ENCODE peak calls at places on chromosomes 4 and X, in four cellular contexts. E is GM23248, R is fibroblast of lung, F is Karpas-422. S is an unnamed sample.

GRCh38 chr4:156516698-156517097 is 454.9 kb downstream of the PDGFC start:
- DNase-seq in F (no peak), E (no peak), R (no peak), S (no peak)

GRCh38 chr4:158532556-158533231 is 11.0 kb downstream of the RXFP1 start:
- DNase-seq in F (no peak), R (no peak), E (no peak), S (no peak)

GRCh38 chr4:101471201-101471600 is 123.9 kb upstream of the PPP3CA start:
- DNase-seq in R (no peak), E (peak; percentile 5), F (no peak), S (no peak)

GRCh38 chrX:56397636-56398035 is 165.5 kb downstream of the KLF8 start:
- DNase-seq in F (no peak), R (no peak), E (no peak), S (no peak)

GRCh38 chrX:21658746-21659145 is 616 bp upstream of the KLHL34 start:
- DNase-seq in R (no peak), E (no peak), F (no peak), S (no peak)

GRCh38 chr4:7392438-7393374 is 42.0 kb downstream of the PSAPL1 start:
- DNase-seq in F (no peak), E (peak; percentile 26), R (peak; percentile 23), S (no peak)

GRCh38 chr4:6913350-6913749 is 3.7 kb downstream of the TBC1D14 start:
- DNase-seq in F (no peak), R (no peak), E (no peak), S (no peak)

GRCh38 chr4:153577053-153577452 is 107.0 kb upstream of the TLR2 start:
- DNase-seq in R (no peak), F (peak; percentile 93), E (no peak), S (no peak)

GRCh38 chr4:183350317-183351071 is 28.3 kb upstream of the CLDN24 start:
- DNase-seq in F (no peak), E (peak; percentile 80), R (no peak), S (no peak)

GRCh38 chrX:124401696-124402095 is 55.3 kb downstream of the SH2D1A start:
- DNase-seq in R (no peak), F (no peak), E (no peak), S (no peak)

GRCh38 chr4:145081756-145082155 is 16.2 kb downstream of the ANAPC10 start:
- DNase-seq in E (no peak), F (no peak), R (no peak), S (no peak)

GRCh38 chr4:20544645-20545044 is 155.6 kb upstream of the PACRGL start:
- DNase-seq in F (peak; percentile 57), R (peak; percentile 81), E (peak; percentile 72), S (no peak)

DNA sequence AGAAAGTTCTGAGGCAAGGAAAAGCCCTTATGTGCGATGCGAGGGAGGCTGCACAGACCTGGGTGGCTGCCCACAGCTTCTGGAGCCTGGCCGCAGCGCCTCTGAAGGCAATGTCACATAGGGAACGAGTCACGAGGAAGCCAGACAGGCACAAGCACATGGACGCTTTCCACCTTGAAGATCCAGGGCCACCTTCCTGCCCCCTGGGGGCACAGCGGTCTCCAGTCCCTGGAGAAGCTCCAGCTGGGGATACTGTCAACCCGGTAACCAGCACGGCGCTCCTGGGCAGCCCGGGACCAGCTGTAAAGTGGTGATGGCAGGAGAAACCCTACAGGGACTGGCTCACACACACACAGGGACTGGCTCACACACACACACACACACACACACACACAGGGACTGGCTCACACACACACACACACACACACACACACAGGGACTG is 69.7 kb downstream of the MTNR1A start:
- DNase-seq in E (peak; percentile 44), R (peak; percentile 15), F (no peak), S (no peak)
- H3K9ac ChIP-seq in E (no peak overlapping the region), R (no peak overlapping the region), F (no peak overlapping the region), S (no peak overlapping the region)

DNA sequence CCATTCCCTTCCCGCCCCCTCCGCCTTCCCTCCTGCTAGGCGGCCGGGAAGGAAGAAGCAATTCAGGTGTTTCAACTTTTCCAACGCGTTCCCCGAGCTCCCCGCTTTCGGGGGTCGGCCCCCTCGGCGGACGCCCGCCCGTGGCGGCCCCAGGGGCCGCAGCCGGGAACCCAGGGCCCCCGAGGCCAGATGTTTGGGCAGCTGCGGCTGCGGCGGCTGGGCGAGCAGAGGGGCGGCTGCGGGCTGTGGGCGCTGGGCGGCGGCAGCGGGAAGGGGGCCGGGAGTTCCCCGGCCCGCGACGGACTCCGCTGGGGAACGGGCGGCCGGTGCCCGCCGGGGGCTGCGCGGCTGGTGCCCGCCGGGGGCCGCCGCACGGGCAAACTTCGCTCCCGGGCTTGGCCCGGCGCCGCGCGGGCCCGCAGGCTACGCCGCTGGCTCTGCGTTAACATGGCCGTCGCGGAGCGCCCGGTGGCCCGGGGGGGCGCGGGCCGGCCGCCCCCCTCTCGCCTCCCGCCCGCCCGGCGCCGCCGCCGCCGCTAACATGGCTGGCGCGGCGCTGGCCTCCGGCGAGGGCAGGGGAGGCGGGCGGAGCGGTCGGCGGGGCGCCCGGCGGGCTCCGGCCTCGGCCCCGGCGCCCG is 510 bp downstream of the HMGB3 start:
- DNase-seq in F (no peak), R (no peak), E (peak; percentile 24), S (no peak)
- H3K9ac ChIP-seq in F (peak overlapping the region; percentile 72), R (peak overlapping the region; percentile 53), E (peak overlapping the region; percentile 75), S (peak overlapping the region; percentile 62)

GRCh38 chr4:16225996-16226815 is at the start of gene TAPT1:
- DNase-seq in E (peak; percentile 89), R (peak; percentile 53), F (peak; percentile 89), S (no peak)
- H3K9ac ChIP-seq in E (peak within 1 kb of the TSS; percentile 80), R (peak within 1 kb of the TSS; percentile 91), F (peak within 1 kb of the TSS; percentile 81), S (peak within 1 kb of the TSS; percentile 82)

GRCh38 chr4:56052966-56053365 is 104.2 kb downstream of the CEP135 start:
- DNase-seq in R (no peak), F (no peak), E (no peak), S (no peak)

GRCh38 chr4:56049428-56050212 is 100.9 kb downstream of the CEP135 start:
- DNase-seq in R (peak; percentile 27), E (peak; percentile 38), F (peak; percentile 57), S (no peak)

GRCh38 chr4:56051710-56052075 is 102.9 kb downstream of the CEP135 start:
- DNase-seq in F (no peak), E (no peak), R (no peak), S (no peak)

GRCh38 chr4:56050584-56050983 is 101.8 kb downstream of the CEP135 start:
- DNase-seq in F (no peak), R (no peak), E (no peak), S (no peak)

GRCh38 chr4:56051049-56051709 is 102.4 kb downstream of the CEP135 start:
- DNase-seq in R (no peak), F (no peak), E (no peak), S (no peak)
- H3K9ac ChIP-seq in R (no peak overlapping the region), F (no peak overlapping the region), E (no peak overlapping the region), S (no peak overlapping the region)

GRCh38 chrX:16123222-16123786 is at the start of gene GRPR:
- DNase-seq in R (peak; percentile 81), E (peak; percentile 88), F (peak; percentile 95), S (peak; percentile 36)
- H3K9ac ChIP-seq in R (no peak within 1 kb of the TSS), E (no peak within 1 kb of the TSS), F (no peak within 1 kb of the TSS), S (no peak within 1 kb of the TSS)

DNA sequence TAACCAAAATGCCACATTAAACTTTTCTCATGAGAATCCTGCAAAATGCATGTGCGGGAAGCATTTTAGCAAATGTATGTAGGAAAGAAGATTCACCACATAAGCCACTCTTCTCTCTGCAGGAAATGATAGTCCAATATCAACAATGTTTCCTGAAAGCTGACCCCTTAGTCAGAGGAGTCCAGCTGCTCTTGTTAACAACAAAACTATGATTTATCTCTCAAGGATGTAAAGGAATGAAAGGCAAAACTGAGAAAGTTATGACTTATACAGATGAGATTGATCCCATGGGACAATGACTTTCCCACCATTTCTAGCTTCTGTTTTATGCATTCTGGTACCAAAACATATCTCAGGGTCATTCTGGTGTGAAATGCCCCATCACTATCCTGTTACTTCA is 125.0 kb upstream of the EDNRA start:
- DNase-seq in F (no peak), R (peak; percentile 77), E (peak; percentile 86), S (no peak)
- H3K9ac ChIP-seq in F (no peak overlapping the region), R (no peak overlapping the region), E (no peak overlapping the region), S (no peak overlapping the region)

GRCh38 chr4:99979872-99980271 is 29.8 kb upstream of the H2AZ1 start:
- DNase-seq in F (no peak), E (peak; percentile 26), R (peak; percentile 13), S (peak; percentile 41)
- H3K9ac ChIP-seq in F (no peak overlapping the region), E (no peak overlapping the region), R (no peak overlapping the region), S (no peak overlapping the region)

DNA sequence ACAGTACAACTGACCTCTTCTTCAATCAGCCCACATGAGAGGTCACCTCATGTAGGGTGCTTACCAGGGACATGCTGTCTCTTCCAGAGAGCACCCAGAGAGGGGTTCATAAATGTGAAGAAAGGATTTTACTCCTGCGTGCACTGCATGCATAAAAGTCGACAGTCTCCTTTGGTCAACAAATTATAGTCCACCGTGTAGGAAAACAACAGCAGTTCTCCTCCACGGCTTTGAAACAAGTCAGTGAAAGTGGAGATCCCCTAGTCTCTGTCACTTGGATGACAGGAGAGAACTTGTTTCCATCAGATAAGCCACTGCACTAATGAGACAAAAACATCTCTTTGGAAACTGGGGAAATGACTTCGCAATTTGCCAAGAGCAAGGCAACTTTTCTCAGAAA is 9.7 kb downstream of the UNC5C start:
- DNase-seq in R (no peak), E (no peak), F (no peak), S (no peak)
- H3K9ac ChIP-seq in R (no peak overlapping the region), E (no peak overlapping the region), F (no peak overlapping the region), S (no peak overlapping the region)

GRCh38 chrX:20414781-20415445 is 148.2 kb upstream of the RPS6KA3 start:
- DNase-seq in F (no peak), E (no peak), R (no peak), S (no peak)

GRCh38 chrX:20410540-20410939 is 143.8 kb upstream of the RPS6KA3 start:
- DNase-seq in F (no peak), R (no peak), E (no peak), S (no peak)

GRCh38 chrX:20409991-20410390 is 143.3 kb upstream of the RPS6KA3 start:
- DNase-seq in F (no peak), E (no peak), R (no peak), S (no peak)

GRCh38 chrX:20414066-20414465 is 147.4 kb upstream of the RPS6KA3 start:
- DNase-seq in E (peak; percentile 45), F (no peak), R (no peak), S (no peak)

DNA sequence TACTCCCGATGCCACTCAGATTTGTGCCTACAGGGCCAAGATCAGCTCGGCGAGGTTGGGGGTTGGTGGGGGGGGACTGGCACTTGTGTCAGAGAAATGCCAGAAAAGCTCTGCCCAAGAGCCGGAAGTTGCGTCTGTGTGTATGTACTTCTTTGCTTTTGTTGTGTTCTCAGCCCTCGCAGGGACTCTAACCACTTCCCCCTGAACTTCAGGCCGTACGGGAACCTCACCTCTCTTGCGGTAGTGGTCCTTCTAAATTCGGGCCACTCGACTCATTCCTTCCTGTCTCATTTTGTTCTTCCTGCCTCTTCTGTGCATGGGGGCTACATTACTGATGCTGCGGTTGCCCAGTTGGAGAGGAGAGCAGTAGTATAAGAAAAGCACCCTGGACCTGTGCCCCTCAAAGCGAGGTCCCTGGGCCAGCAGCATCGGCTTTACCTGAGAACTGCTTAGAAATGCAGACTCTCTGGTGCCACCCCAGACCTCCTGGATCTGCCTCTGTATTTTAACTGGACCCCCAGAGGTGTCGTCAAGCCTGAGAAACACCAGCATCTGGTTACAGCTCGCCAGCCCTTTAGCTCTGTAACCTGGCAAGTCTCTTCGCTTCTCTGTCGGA is 146.3 kb upstream of the RPS6KA3 start:
- DNase-seq in R (no peak), F (no peak), E (no peak), S (no peak)
- H3K9ac ChIP-seq in R (no peak overlapping the region), F (no peak overlapping the region), E (no peak overlapping the region), S (no peak overlapping the region)

S was measured in keratinocyte.